ENCODE peak calls at places on chromosomes 11 and 22, in eight cellular contexts. One of them, this sample, is unnamed.

GRCh38 chr11:6319879-6320410 is 356 bp downstream of the CAVIN3 start:
- DNase-seq in non-pigmented ciliary epithelial cell: peak; percentile 76
- DNase-seq in DMS153: no peak
- DNase-seq in glutamatergic neuron: peak; percentile 60
- DNase-seq in myocyte: peak; percentile 99
- DNase-seq in neural progenitor cell: peak; percentile 80
- DNase-seq in T-helper 1 cell: no peak
- DNase-seq in BJ: peak; percentile 90
- DNase-seq in this sample: peak; percentile 89

GRCh38 chr22:45880091-45880651 is 96.8 kb downstream of the WNT7B start:
- DNase-seq in non-pigmented ciliary epithelial cell: no peak
- DNase-seq in DMS153: no peak
- DNase-seq in glutamatergic neuron: no peak
- DNase-seq in myocyte: no peak
- DNase-seq in neural progenitor cell: no peak
- DNase-seq in T-helper 1 cell: no peak
- DNase-seq in BJ: no peak
- DNase-seq in this sample: no peak

GRCh38 chr11:16981651-16982194 is 32.5 kb downstream of the PLEKHA7 start:
- DNase-seq in non-pigmented ciliary epithelial cell: peak; percentile 23
- DNase-seq in DMS153: peak; percentile 45
- DNase-seq in glutamatergic neuron: no peak
- DNase-seq in myocyte: peak; percentile 61
- DNase-seq in neural progenitor cell: peak; percentile 77
- DNase-seq in T-helper 1 cell: no peak
- DNase-seq in BJ: peak; percentile 3
- DNase-seq in this sample: no peak

GRCh38 chr22:20130319-20130718 is 1.3 kb upstream of the ZDHHC8 start:
- DNase-seq in non-pigmented ciliary epithelial cell: no peak
- DNase-seq in DMS153: peak; percentile 57
- DNase-seq in glutamatergic neuron: no peak
- DNase-seq in myocyte: no peak
- DNase-seq in neural progenitor cell: no peak
- DNase-seq in T-helper 1 cell: no peak
- DNase-seq in BJ: no peak
- DNase-seq in this sample: no peak

GRCh38 chr11:15106201-15106965 is 8.3 kb upstream of the INSC start:
- DNase-seq in non-pigmented ciliary epithelial cell: peak; percentile 72
- DNase-seq in DMS153: no peak
- DNase-seq in glutamatergic neuron: no peak
- DNase-seq in myocyte: no peak
- DNase-seq in neural progenitor cell: peak; percentile 42
- DNase-seq in T-helper 1 cell: no peak
- DNase-seq in BJ: no peak
- DNase-seq in this sample: no peak

GRCh38 chr22:46090051-46090591 is 60.2 kb upstream of the PPARA start:
- DNase-seq in non-pigmented ciliary epithelial cell: no peak
- DNase-seq in DMS153: peak; percentile 37
- DNase-seq in glutamatergic neuron: no peak
- DNase-seq in myocyte: peak; percentile 65
- DNase-seq in neural progenitor cell: no peak
- DNase-seq in T-helper 1 cell: no peak
- DNase-seq in BJ: no peak
- DNase-seq in this sample: no peak

GRCh38 chr11:35178862-35179261 is 39.9 kb downstream of the CD44 start:
- DNase-seq in non-pigmented ciliary epithelial cell: no peak
- DNase-seq in DMS153: no peak
- DNase-seq in glutamatergic neuron: no peak
- DNase-seq in myocyte: no peak
- DNase-seq in neural progenitor cell: no peak
- DNase-seq in T-helper 1 cell: no peak
- DNase-seq in BJ: no peak
- DNase-seq in this sample: no peak

GRCh38 chr22:37428649-37429586 is 1.6 kb upstream of the ELFN2 start:
- DNase-seq in non-pigmented ciliary epithelial cell: no peak
- DNase-seq in DMS153: no peak
- DNase-seq in glutamatergic neuron: peak; percentile 77
- DNase-seq in myocyte: peak; percentile 69
- DNase-seq in neural progenitor cell: peak; percentile 93
- DNase-seq in T-helper 1 cell: peak; percentile 31
- DNase-seq in BJ: no peak
- DNase-seq in this sample: no peak

GRCh38 chr11:129313588-129314288 is 61.9 kb upstream of the BARX2 start:
- DNase-seq in non-pigmented ciliary epithelial cell: no peak
- DNase-seq in DMS153: peak; percentile 12
- DNase-seq in glutamatergic neuron: no peak
- DNase-seq in myocyte: no peak
- DNase-seq in neural progenitor cell: no peak
- DNase-seq in T-helper 1 cell: no peak
- DNase-seq in BJ: no peak
- DNase-seq in this sample: no peak

GRCh38 chr22:43128928-43129424 is 14.2 kb downstream of the MCAT start:
- DNase-seq in non-pigmented ciliary epithelial cell: no peak
- DNase-seq in DMS153: peak; percentile 70
- DNase-seq in glutamatergic neuron: no peak
- DNase-seq in myocyte: peak; percentile 22
- DNase-seq in neural progenitor cell: no peak
- DNase-seq in T-helper 1 cell: no peak
- DNase-seq in BJ: no peak
- DNase-seq in this sample: no peak

GRCh38 chr11:47257518-47258316 is at the start of gene NR1H3:
- DNase-seq in non-pigmented ciliary epithelial cell: no peak
- DNase-seq in DMS153: no peak
- DNase-seq in glutamatergic neuron: peak; percentile 64
- DNase-seq in myocyte: peak; percentile 56
- DNase-seq in neural progenitor cell: peak; percentile 79
- DNase-seq in T-helper 1 cell: no peak
- DNase-seq in BJ: no peak
- DNase-seq in this sample: no peak

GRCh38 chr22:32142600-32142999 is 16.5 kb downstream of the C22orf42 start:
- DNase-seq in non-pigmented ciliary epithelial cell: no peak
- DNase-seq in DMS153: no peak
- DNase-seq in glutamatergic neuron: no peak
- DNase-seq in myocyte: no peak
- DNase-seq in neural progenitor cell: no peak
- DNase-seq in T-helper 1 cell: no peak
- DNase-seq in BJ: no peak
- DNase-seq in this sample: no peak

GRCh38 chr22:17882727-17883126 is 108.5 kb upstream of the BID start:
- DNase-seq in non-pigmented ciliary epithelial cell: no peak
- DNase-seq in DMS153: no peak
- DNase-seq in glutamatergic neuron: no peak
- DNase-seq in myocyte: peak; percentile 68
- DNase-seq in neural progenitor cell: no peak
- DNase-seq in T-helper 1 cell: no peak
- DNase-seq in BJ: no peak
- DNase-seq in this sample: no peak

GRCh38 chr22:17554814-17555213 is 8.5 kb upstream of the SLC25A18 start:
- DNase-seq in non-pigmented ciliary epithelial cell: no peak
- DNase-seq in DMS153: no peak
- DNase-seq in glutamatergic neuron: no peak
- DNase-seq in myocyte: no peak
- DNase-seq in neural progenitor cell: no peak
- DNase-seq in T-helper 1 cell: no peak
- DNase-seq in BJ: no peak
- DNase-seq in this sample: no peak

GRCh38 chr11:130118636-130119387 is 40.8 kb upstream of the ST14 start:
- DNase-seq in non-pigmented ciliary epithelial cell: no peak
- DNase-seq in DMS153: no peak
- DNase-seq in glutamatergic neuron: no peak
- DNase-seq in myocyte: no peak
- DNase-seq in neural progenitor cell: no peak
- DNase-seq in T-helper 1 cell: no peak
- DNase-seq in BJ: no peak
- DNase-seq in this sample: no peak

GRCh38 chr11:45089251-45089650 is 57.2 kb upstream of the PRDM11 start:
- DNase-seq in non-pigmented ciliary epithelial cell: peak; percentile 23
- DNase-seq in DMS153: no peak
- DNase-seq in glutamatergic neuron: no peak
- DNase-seq in myocyte: peak; percentile 84
- DNase-seq in neural progenitor cell: no peak
- DNase-seq in T-helper 1 cell: no peak
- DNase-seq in BJ: peak; percentile 99
- DNase-seq in this sample: peak; percentile 98

GRCh38 chr22:44366372-44367310 is 53.9 kb upstream of the SHISAL1 start:
- DNase-seq in non-pigmented ciliary epithelial cell: no peak
- DNase-seq in DMS153: no peak
- DNase-seq in glutamatergic neuron: peak; percentile 15
- DNase-seq in myocyte: no peak
- DNase-seq in neural progenitor cell: no peak
- DNase-seq in T-helper 1 cell: no peak
- DNase-seq in BJ: no peak
- DNase-seq in this sample: no peak

GRCh38 chr11:15826826-15827225 is 529.5 kb downstream of the SOX6 start:
- DNase-seq in non-pigmented ciliary epithelial cell: no peak
- DNase-seq in DMS153: no peak
- DNase-seq in glutamatergic neuron: peak; percentile 89
- DNase-seq in myocyte: peak; percentile 9
- DNase-seq in neural progenitor cell: peak; percentile 86
- DNase-seq in T-helper 1 cell: no peak
- DNase-seq in BJ: no peak
- DNase-seq in this sample: no peak

This sample was measured in GM04504.